ENCODE peak calls at places on chromosomes 2 and 18, in seven cellular contexts. One of them, this sample, is unnamed.

GRCh38 chr2:201235865-201236811 is 24.2 kb upstream of the CASP8 start:
- DNase-seq in CD8-positive, alpha-beta T cell: no peak
- DNase-seq in lung: peak; percentile 74
- DNase-seq in cardiac muscle cell: peak; percentile 89
- DNase-seq in fibroblast of lung: peak; percentile 88
- DNase-seq in PC-9: peak; percentile 37
- DNase-seq in WERI-Rb-1: peak; percentile 58
- DNase-seq in this sample: peak; percentile 76

GRCh38 chr2:32474391-32474790 is 117.6 kb downstream of the BIRC6 start:
- DNase-seq in CD8-positive, alpha-beta T cell: no peak
- DNase-seq in lung: no peak
- DNase-seq in cardiac muscle cell: no peak
- DNase-seq in fibroblast of lung: peak; percentile 7
- DNase-seq in PC-9: no peak
- DNase-seq in WERI-Rb-1: no peak
- DNase-seq in this sample: no peak

GRCh38 chr2:171487803-171488259 is 34.4 kb upstream of the CYBRD1 start:
- DNase-seq in CD8-positive, alpha-beta T cell: no peak
- DNase-seq in lung: no peak
- DNase-seq in cardiac muscle cell: peak; percentile 15
- DNase-seq in fibroblast of lung: no peak
- DNase-seq in PC-9: no peak
- DNase-seq in WERI-Rb-1: no peak
- DNase-seq in this sample: no peak

GRCh38 chr2:43731211-43731610 is 42.6 kb upstream of the DYNC2LI1 start:
- DNase-seq in CD8-positive, alpha-beta T cell: no peak
- DNase-seq in lung: no peak
- DNase-seq in cardiac muscle cell: no peak
- DNase-seq in fibroblast of lung: peak; percentile 51
- DNase-seq in PC-9: no peak
- DNase-seq in WERI-Rb-1: no peak
- DNase-seq in this sample: no peak

GRCh38 chr2:54614815-54615214 is 108.6 kb upstream of the EML6 start:
- DNase-seq in CD8-positive, alpha-beta T cell: no peak
- DNase-seq in lung: no peak
- DNase-seq in cardiac muscle cell: no peak
- DNase-seq in fibroblast of lung: no peak
- DNase-seq in PC-9: no peak
- DNase-seq in WERI-Rb-1: no peak
- DNase-seq in this sample: no peak

GRCh38 chr2:199457147-199458016 is at the start of gene SATB2:
- DNase-seq in CD8-positive, alpha-beta T cell: no peak
- DNase-seq in lung: no peak
- DNase-seq in cardiac muscle cell: peak; percentile 34
- DNase-seq in fibroblast of lung: peak; percentile 66
- DNase-seq in PC-9: peak; percentile 34
- DNase-seq in WERI-Rb-1: peak; percentile 62
- DNase-seq in this sample: peak; percentile 37

GRCh38 chr2:170486730-170487129 is 228.4 kb upstream of the SP5 start:
- DNase-seq in CD8-positive, alpha-beta T cell: no peak
- DNase-seq in lung: no peak
- DNase-seq in cardiac muscle cell: no peak
- DNase-seq in fibroblast of lung: peak; percentile 25
- DNase-seq in PC-9: no peak
- DNase-seq in WERI-Rb-1: no peak
- DNase-seq in this sample: no peak

GRCh38 chr2:68466361-68466777 is 725 bp downstream of the FBXO48 start:
- DNase-seq in CD8-positive, alpha-beta T cell: no peak
- DNase-seq in lung: no peak
- DNase-seq in cardiac muscle cell: peak; percentile 71
- DNase-seq in fibroblast of lung: peak; percentile 45
- DNase-seq in PC-9: peak; percentile 19
- DNase-seq in WERI-Rb-1: peak; percentile 27
- DNase-seq in this sample: peak; percentile 47

GRCh38 chr18:9055185-9055584 is 47.3 kb upstream of the NDUFV2 start:
- DNase-seq in CD8-positive, alpha-beta T cell: no peak
- DNase-seq in lung: no peak
- DNase-seq in cardiac muscle cell: peak; percentile 79
- DNase-seq in fibroblast of lung: peak; percentile 85
- DNase-seq in PC-9: no peak
- DNase-seq in WERI-Rb-1: no peak
- DNase-seq in this sample: no peak

GRCh38 chr2:119489232-119489952 is 34.9 kb downstream of the SCTR start:
- DNase-seq in CD8-positive, alpha-beta T cell: no peak
- DNase-seq in lung: peak; percentile 28
- DNase-seq in cardiac muscle cell: no peak
- DNase-seq in fibroblast of lung: no peak
- DNase-seq in PC-9: no peak
- DNase-seq in WERI-Rb-1: no peak
- DNase-seq in this sample: no peak

GRCh38 chr2:237210297-237210696 is 124.6 kb downstream of the COPS8 start:
- DNase-seq in CD8-positive, alpha-beta T cell: no peak
- DNase-seq in lung: no peak
- DNase-seq in cardiac muscle cell: no peak
- DNase-seq in fibroblast of lung: no peak
- DNase-seq in PC-9: no peak
- DNase-seq in WERI-Rb-1: no peak
- DNase-seq in this sample: no peak

GRCh38 chr2:102080451-102081054 is 62.0 kb upstream of the IL1R1 start:
- DNase-seq in CD8-positive, alpha-beta T cell: no peak
- DNase-seq in lung: no peak
- DNase-seq in cardiac muscle cell: peak; percentile 52
- DNase-seq in fibroblast of lung: no peak
- DNase-seq in PC-9: no peak
- DNase-seq in WERI-Rb-1: no peak
- DNase-seq in this sample: no peak

GRCh38 chr2:240831594-240832204 is 11.7 kb upstream of the KIF1A start:
- DNase-seq in CD8-positive, alpha-beta T cell: no peak
- DNase-seq in lung: no peak
- DNase-seq in cardiac muscle cell: no peak
- DNase-seq in fibroblast of lung: no peak
- DNase-seq in PC-9: no peak
- DNase-seq in WERI-Rb-1: no peak
- DNase-seq in this sample: no peak
- H3K4me3 ChIP-seq in CD8-positive, alpha-beta T cell: peak overlapping the region; percentile 64
- H3K4me3 ChIP-seq in lung: no peak overlapping the region
- H3K4me3 ChIP-seq in cardiac muscle cell: peak overlapping the region; percentile 7
- H3K4me3 ChIP-seq in fibroblast of lung: no peak overlapping the region
- H3K4me3 ChIP-seq in PC-9: no peak overlapping the region
- H3K4me3 ChIP-seq in WERI-Rb-1: no peak overlapping the region
- H3K4me3 ChIP-seq in this sample: peak overlapping the region; percentile 9

GRCh38 chr18:45619062-45619825 is 4.0 kb downstream of the SLC14A2 start:
- DNase-seq in CD8-positive, alpha-beta T cell: no peak
- DNase-seq in lung: peak; percentile 39
- DNase-seq in cardiac muscle cell: peak; percentile 30
- DNase-seq in fibroblast of lung: peak; percentile 32
- DNase-seq in PC-9: no peak
- DNase-seq in WERI-Rb-1: no peak
- DNase-seq in this sample: no peak
- H3K27ac ChIP-seq in CD8-positive, alpha-beta T cell: no peak overlapping the region
- H3K27ac ChIP-seq in lung: peak overlapping the region; percentile 13
- H3K27ac ChIP-seq in cardiac muscle cell: no peak overlapping the region
- H3K27ac ChIP-seq in fibroblast of lung: no peak overlapping the region
- H3K27ac ChIP-seq in PC-9: no peak overlapping the region
- H3K27ac ChIP-seq in WERI-Rb-1: no peak overlapping the region
- H3K27ac ChIP-seq in this sample: no peak overlapping the region

GRCh38 chr2:152055366-152056108 is 43.3 kb downstream of the CACNB4 start:
- DNase-seq in CD8-positive, alpha-beta T cell: no peak
- DNase-seq in lung: no peak
- DNase-seq in cardiac muscle cell: peak; percentile 27
- DNase-seq in fibroblast of lung: no peak
- DNase-seq in PC-9: no peak
- DNase-seq in WERI-Rb-1: peak; percentile 14
- DNase-seq in this sample: peak; percentile 56

GRCh38 chr2:152051373-152051893 is 47.4 kb downstream of the CACNB4 start:
- DNase-seq in CD8-positive, alpha-beta T cell: no peak
- DNase-seq in lung: no peak
- DNase-seq in cardiac muscle cell: no peak
- DNase-seq in fibroblast of lung: no peak
- DNase-seq in PC-9: no peak
- DNase-seq in WERI-Rb-1: no peak
- DNase-seq in this sample: no peak

GRCh38 chr2:152056418-152056817 is 42.4 kb downstream of the CACNB4 start:
- DNase-seq in CD8-positive, alpha-beta T cell: no peak
- DNase-seq in lung: no peak
- DNase-seq in cardiac muscle cell: no peak
- DNase-seq in fibroblast of lung: no peak
- DNase-seq in PC-9: no peak
- DNase-seq in WERI-Rb-1: no peak
- DNase-seq in this sample: no peak

GRCh38 chr2:152050915-152051314 is 47.9 kb downstream of the CACNB4 start:
- DNase-seq in CD8-positive, alpha-beta T cell: no peak
- DNase-seq in lung: no peak
- DNase-seq in cardiac muscle cell: no peak
- DNase-seq in fibroblast of lung: no peak
- DNase-seq in PC-9: no peak
- DNase-seq in WERI-Rb-1: no peak
- DNase-seq in this sample: no peak

DNA sequence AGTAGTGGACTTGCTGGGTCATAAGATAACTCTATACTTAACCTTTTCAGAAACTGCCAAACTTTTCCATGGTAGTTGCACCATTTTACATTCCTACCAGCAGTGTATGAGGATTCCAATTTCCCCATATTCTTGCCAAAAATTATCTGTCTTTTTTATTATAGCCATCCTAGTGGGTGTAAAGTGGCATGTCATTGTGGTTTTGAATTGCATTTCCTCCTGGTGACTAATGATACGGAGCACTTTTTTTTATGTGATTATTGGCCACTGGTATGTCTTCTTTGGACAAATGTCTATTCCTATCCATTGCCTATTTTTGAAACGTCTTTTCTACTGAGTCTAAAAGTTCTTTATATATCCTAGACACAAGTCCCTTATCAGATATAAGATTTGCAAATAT is 44.3 kb downstream of the CACNB4 start:
- DNase-seq in CD8-positive, alpha-beta T cell: no peak
- DNase-seq in lung: no peak
- DNase-seq in cardiac muscle cell: peak; percentile 75
- DNase-seq in fibroblast of lung: peak; percentile 61
- DNase-seq in PC-9: peak; percentile 7
- DNase-seq in WERI-Rb-1: no peak
- DNase-seq in this sample: peak; percentile 75
- TF ChIP-seq CTCF in CD8-positive, alpha-beta T cell: no peak
- TF ChIP-seq CTCF in lung: no peak
- TF ChIP-seq CTCF in cardiac muscle cell: no peak
- TF ChIP-seq CTCF in fibroblast of lung: no peak
- TF ChIP-seq CTCF in PC-9: no peak
- TF ChIP-seq CTCF in WERI-Rb-1: no peak
- TF ChIP-seq CTCF in this sample: no peak

DNA sequence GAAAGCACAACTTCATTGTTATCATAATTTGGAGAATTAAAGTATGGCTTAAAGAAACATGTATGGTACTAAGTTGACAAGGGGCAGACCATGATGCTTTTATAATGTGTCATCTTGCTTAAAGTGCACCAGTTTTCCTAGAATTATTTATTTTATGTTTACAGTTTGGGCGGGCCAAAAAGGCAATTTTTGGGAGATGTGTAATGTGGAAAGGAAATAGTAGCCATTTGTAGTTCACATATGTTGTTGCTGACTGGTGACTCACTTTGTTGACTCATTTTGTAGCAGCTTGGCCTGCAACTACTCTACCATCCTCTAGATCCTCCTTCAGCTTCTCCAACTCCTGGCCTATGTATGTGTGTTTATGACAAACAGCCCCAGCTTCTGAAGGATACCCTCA is 7.7 kb downstream of the ZSCAN30 start:
- DNase-seq in CD8-positive, alpha-beta T cell: no peak
- DNase-seq in lung: no peak
- DNase-seq in cardiac muscle cell: peak; percentile 64
- DNase-seq in fibroblast of lung: peak; percentile 85
- DNase-seq in PC-9: no peak
- DNase-seq in WERI-Rb-1: no peak
- DNase-seq in this sample: peak; percentile 80
- H3K4me3 ChIP-seq in CD8-positive, alpha-beta T cell: no peak overlapping the region
- H3K4me3 ChIP-seq in lung: no peak overlapping the region
- H3K4me3 ChIP-seq in cardiac muscle cell: no peak overlapping the region
- H3K4me3 ChIP-seq in fibroblast of lung: no peak overlapping the region
- H3K4me3 ChIP-seq in PC-9: no peak overlapping the region
- H3K4me3 ChIP-seq in WERI-Rb-1: no peak overlapping the region
- H3K4me3 ChIP-seq in this sample: no peak overlapping the region

GRCh38 chr18:22841840-22842239 is 91.3 kb upstream of the RBBP8 start:
- DNase-seq in CD8-positive, alpha-beta T cell: no peak
- DNase-seq in lung: no peak
- DNase-seq in cardiac muscle cell: peak; percentile 22
- DNase-seq in fibroblast of lung: no peak
- DNase-seq in PC-9: no peak
- DNase-seq in WERI-Rb-1: no peak
- DNase-seq in this sample: no peak

GRCh38 chr18:22839488-22839930 is 93.6 kb upstream of the RBBP8 start:
- DNase-seq in CD8-positive, alpha-beta T cell: no peak
- DNase-seq in lung: no peak
- DNase-seq in cardiac muscle cell: no peak
- DNase-seq in fibroblast of lung: no peak
- DNase-seq in PC-9: no peak
- DNase-seq in WERI-Rb-1: peak; percentile 36
- DNase-seq in this sample: no peak

GRCh38 chr18:22838221-22838620 is 94.9 kb upstream of the RBBP8 start:
- DNase-seq in CD8-positive, alpha-beta T cell: no peak
- DNase-seq in lung: no peak
- DNase-seq in cardiac muscle cell: no peak
- DNase-seq in fibroblast of lung: no peak
- DNase-seq in PC-9: no peak
- DNase-seq in WERI-Rb-1: no peak
- DNase-seq in this sample: no peak

GRCh38 chr18:22838639-22839487 is 94.3 kb upstream of the RBBP8 start:
- DNase-seq in CD8-positive, alpha-beta T cell: no peak
- DNase-seq in lung: no peak
- DNase-seq in cardiac muscle cell: no peak
- DNase-seq in fibroblast of lung: no peak
- DNase-seq in PC-9: no peak
- DNase-seq in WERI-Rb-1: no peak
- DNase-seq in this sample: no peak

GRCh38 chr18:22840606-22841144 is 92.5 kb upstream of the RBBP8 start:
- DNase-seq in CD8-positive, alpha-beta T cell: no peak
- DNase-seq in lung: no peak
- DNase-seq in cardiac muscle cell: no peak
- DNase-seq in fibroblast of lung: no peak
- DNase-seq in PC-9: no peak
- DNase-seq in WERI-Rb-1: no peak
- DNase-seq in this sample: no peak
- H3K27ac ChIP-seq in CD8-positive, alpha-beta T cell: no peak overlapping the region
- H3K27ac ChIP-seq in lung: no peak overlapping the region
- H3K27ac ChIP-seq in cardiac muscle cell: no peak overlapping the region
- H3K27ac ChIP-seq in fibroblast of lung: no peak overlapping the region
- H3K27ac ChIP-seq in PC-9: no peak overlapping the region
- H3K27ac ChIP-seq in WERI-Rb-1: no peak overlapping the region
- H3K27ac ChIP-seq in this sample: no peak overlapping the region

This sample was measured in brain microvascular endothelial cell.